ENCODE peak calls at places on chromosomes 3 and 15, in six cellular contexts. L, T, E, F, M and Q are unnamed samples.

GRCh38 chr15:61049934-61050333 is 179.2 kb downstream of the RORA start:
- DNase-seq in E (no peak), M (no peak), T (no peak), F (peak; percentile 79), L (peak; percentile 90), Q (no peak)

GRCh38 chr3:185199671-185200070 is 46.8 kb upstream of the C3orf70 start:
- DNase-seq in E (no peak), M (no peak), L (no peak), F (no peak), T (no peak), Q (no peak)

GRCh38 chr15:84669726-84670125 is 11.7 kb upstream of the NMB start:
- DNase-seq in E (no peak), T (no peak), M (no peak), L (peak; percentile 53), F (no peak), Q (no peak)

GRCh38 chr3:29430558-29430971 is 149.7 kb downstream of the RBMS3 start:
- DNase-seq in F (peak; percentile 54), L (peak; percentile 78), M (no peak), T (no peak), E (no peak), Q (no peak)

GRCh38 chr3:38480093-38480445 is 16.1 kb upstream of the EXOG start:
- DNase-seq in L (no peak), T (no peak), F (no peak), M (no peak), E (no peak), Q (no peak)

GRCh38 chr3:57464011-57464410 is 80.1 kb downstream of the DNAH12 start:
- DNase-seq in M (no peak), T (no peak), F (no peak), E (no peak), L (no peak), Q (no peak)

GRCh38 chr3:71707600-71707999 is 17.6 kb downstream of the EIF4E3 start:
- DNase-seq in L (peak; percentile 75), M (no peak), F (no peak), T (no peak), E (no peak), Q (no peak)

GRCh38 chr3:143977326-143978262 is 6.0 kb downstream of the DIPK2A start:
- DNase-seq in M (no peak), L (no peak), F (no peak), T (no peak), E (no peak), Q (no peak)

GRCh38 chr3:99868438-99868723 is 50.7 kb downstream of the CMSS1 start:
- DNase-seq in L (no peak), T (no peak), F (peak; percentile 50), M (no peak), E (no peak), Q (peak; percentile 31)

DNA sequence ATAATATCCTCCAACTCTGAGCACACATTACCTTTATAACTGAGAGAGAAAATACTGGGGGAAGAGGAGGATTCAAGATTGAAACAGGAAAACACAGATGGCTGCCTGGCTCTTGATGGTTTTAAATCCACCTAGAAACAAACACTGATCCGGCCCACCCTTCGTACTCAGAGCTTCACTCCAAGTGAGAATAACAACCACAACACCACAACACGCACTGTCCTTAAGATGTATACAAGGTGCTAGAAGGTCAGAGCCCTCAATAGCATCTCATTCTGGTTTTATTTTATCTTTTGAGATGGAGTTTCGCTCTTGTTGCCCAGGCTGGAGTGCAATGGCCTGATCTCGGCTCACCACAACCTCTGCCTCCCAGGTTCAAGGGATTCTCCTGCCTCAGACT is 9.9 kb downstream of the IP6K2 start:
- DNase-seq in T (no peak), F (no peak), L (no peak), E (no peak), M (no peak), Q (no peak)
- H3K36me3 ChIP-seq in T (peaks cover 36% of the 10 kb centered on the region), F (peaks cover 50% of the 10 kb centered on the region), L (peaks cover 31% of the 10 kb centered on the region), E (peaks cover 6% of the 10 kb centered on the region), M (peaks cover 21% of the 10 kb centered on the region), Q (no peaks in the 10 kb centered on the region)

DNA sequence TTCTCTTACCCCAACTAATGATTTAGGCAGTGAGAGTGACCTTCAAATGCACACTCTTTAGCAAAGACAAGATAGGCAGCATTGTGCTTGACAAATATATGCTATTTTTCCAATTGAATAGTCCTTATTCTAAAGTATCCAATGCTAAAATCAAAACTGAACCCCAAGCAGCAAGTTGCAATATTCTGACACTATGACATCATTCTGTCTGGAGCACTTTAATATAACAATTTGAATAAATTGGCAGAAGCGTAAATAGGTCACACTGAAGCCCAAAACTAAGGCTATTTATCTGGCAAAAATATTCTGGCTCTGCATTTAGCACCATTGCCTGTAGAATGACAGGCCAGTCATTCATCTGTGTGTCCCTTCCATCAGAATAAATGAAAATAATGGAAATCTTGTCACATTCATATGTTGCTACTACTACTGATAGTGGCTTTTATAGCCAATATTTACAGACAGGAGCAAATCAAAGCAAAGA is 2.9 kb downstream of the CBLB start:
- DNase-seq in L (no peak), E (no peak), T (no peak), F (no peak), M (no peak), Q (no peak)
- H3K4me3 ChIP-seq in L (peak overlapping the region; percentile 98), E (peak overlapping the region; percentile 83), T (peak overlapping the region; percentile 96), F (no peak overlapping the region), M (no peak overlapping the region), Q (no peak overlapping the region)

GRCh38 chr3:5197470-5198312 is 10.2 kb downstream of the EDEM1 start:
- DNase-seq in L (peak; percentile 26), M (no peak), T (no peak), F (peak; percentile 84), E (no peak), Q (no peak)
- H3K4me1 ChIP-seq in L (peaks cover 17% of the 10 kb centered on the region), M (peaks cover 5% of the 10 kb centered on the region), T (peaks cover 37% of the 10 kb centered on the region), F (peaks cover 5% of the 10 kb centered on the region), E (peaks cover 4% of the 10 kb centered on the region), Q (no peaks in the 10 kb centered on the region)

DNA sequence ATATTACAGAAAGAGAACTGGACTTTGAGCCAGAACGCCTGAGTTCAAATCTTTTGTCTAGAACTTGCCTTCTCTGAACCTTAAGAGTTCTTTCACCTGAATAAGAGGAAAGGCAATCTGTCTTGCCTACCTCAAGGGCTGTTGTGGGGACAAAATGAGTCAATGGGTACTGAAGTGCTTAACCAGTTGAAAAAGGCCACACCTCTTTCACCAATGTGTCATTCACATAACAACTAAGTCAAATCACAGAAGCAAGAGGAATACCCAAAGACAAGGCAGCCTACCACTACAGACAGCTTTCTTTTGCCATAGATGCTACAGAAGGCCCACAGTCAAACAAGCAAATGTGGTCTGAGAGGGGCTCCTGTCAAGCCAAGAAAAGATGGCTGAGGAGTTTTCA is 39.7 kb downstream of the NBEAL2 start:
- DNase-seq in E (peak; percentile 42), M (no peak), F (no peak), T (no peak), L (no peak), Q (no peak)
- H3K36me3 ChIP-seq in E (peaks cover 8% of the 10 kb centered on the region), M (peaks cover 18% of the 10 kb centered on the region), F (peaks cover 58% of the 10 kb centered on the region), T (peaks cover 39% of the 10 kb centered on the region), L (peaks cover 21% of the 10 kb centered on the region), Q (no peaks in the 10 kb centered on the region)

GRCh38 chr15:73997986-73998385 is 3.5 kb downstream of the PML start:
- DNase-seq in T (no peak), F (no peak), L (no peak), E (no peak), M (no peak), Q (no peak)
- H3K4me3 ChIP-seq in T (peak overlapping the region; percentile 76), F (no peak overlapping the region), L (no peak overlapping the region), E (no peak overlapping the region), M (no peak overlapping the region), Q (no peak overlapping the region)

DNA sequence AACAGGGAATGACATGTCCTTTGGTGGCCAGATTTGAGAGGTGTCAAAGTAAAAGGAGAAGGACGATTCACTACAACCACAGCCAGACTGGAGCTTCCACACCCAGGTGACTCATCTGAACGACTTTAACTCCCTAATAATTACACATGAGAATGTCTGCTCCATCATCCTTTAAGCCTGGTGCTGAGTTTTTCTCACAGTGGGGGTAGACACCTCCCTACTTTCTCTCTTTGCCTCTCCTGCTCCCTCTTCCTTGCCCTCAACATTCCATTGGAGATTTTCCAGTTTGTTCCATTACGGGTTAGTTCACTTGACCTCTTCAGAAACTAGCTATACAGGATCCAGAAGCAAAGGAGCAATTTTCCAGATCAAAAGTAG is 154.3 kb upstream of the BHLHE40 start:
- DNase-seq in E (no peak), L (peak; percentile 92), T (no peak), M (no peak), F (peak; percentile 83), Q (no peak)
- H3K4me1 ChIP-seq in E (peaks cover 71% of the 10 kb centered on the region), L (peaks cover 36% of the 10 kb centered on the region), T (peaks cover 47% of the 10 kb centered on the region), M (peaks cover 12% of the 10 kb centered on the region), F (peaks cover 39% of the 10 kb centered on the region), Q (peaks cover 35% of the 10 kb centered on the region)

GRCh38 chr3:170361711-170362110 is 4.2 kb downstream of the SKIL start:
- DNase-seq in T (no peak), F (no peak), L (no peak), M (no peak), E (no peak), Q (no peak)
- H3K36me3 ChIP-seq in T (peaks cover 41% of the 10 kb centered on the region), F (peaks cover 10% of the 10 kb centered on the region), L (peaks cover 38% of the 10 kb centered on the region), M (peaks cover 3% of the 10 kb centered on the region), E (peaks cover 2% of the 10 kb centered on the region), Q (no peaks in the 10 kb centered on the region)